ENCODE peak calls at places on chromosomes 6 and 20, in eight cellular contexts. V is colonic mucosa, C is glutamatergic neuron, L is esophagus squamous epithelium, H is epithelial cell of esophagus, A is suprapubic skin, Z is cardiac muscle cell, E is right lobe of liver. R is an unnamed sample.

GRCh38 chr20:16258766-16259165 is 314.5 kb downstream of the KIF16B start:
- DNase-seq in V (no peak), C (no peak), L (no peak), H (no peak), A (no peak), Z (no peak), E (no peak), R (no peak)

GRCh38 chr20:51014797-51015722 is 7.8 kb downstream of the KCNG1 start:
- DNase-seq in V (peak; percentile 65), C (peak; percentile 85), L (no peak), H (peak; percentile 67), A (no peak), Z (peak; percentile 73), E (no peak), R (peak; percentile 85)

GRCh38 chr20:51400051-51400926 is 142.2 kb downstream of the NFATC2 start:
- DNase-seq in V (no peak), C (no peak), L (peak; percentile 8), H (peak; percentile 40), A (no peak), Z (no peak), E (no peak), R (no peak)

GRCh38 chr20:59385461-59385860 is 85.0 kb downstream of the EDN3 start:
- DNase-seq in V (no peak), C (no peak), L (no peak), H (no peak), A (no peak), Z (peak; percentile 3), E (no peak), R (no peak)

GRCh38 chr6:107634147-107635057 is 144.5 kb downstream of the SOBP start:
- DNase-seq in V (no peak), C (peak; percentile 64), L (no peak), H (no peak), A (no peak), Z (peak; percentile 24), E (no peak), R (peak; percentile 39)

GRCh38 chr6:148557796-148558457 is 188.9 kb upstream of the UST start:
- DNase-seq in V (no peak), C (no peak), L (no peak), H (no peak), A (peak; percentile 70), Z (no peak), E (no peak), R (no peak)

GRCh38 chr6:63493557-63493956 is 78.7 kb upstream of the LOC128125822 start:
- DNase-seq in V (no peak), C (no peak), L (no peak), H (peak; percentile 48), A (no peak), Z (no peak), E (no peak), R (no peak)

GRCh38 chr6:8391934-8392333 is 43.4 kb downstream of the SLC35B3 start:
- DNase-seq in V (no peak), C (no peak), L (no peak), H (no peak), A (no peak), Z (no peak), E (no peak), R (no peak)

GRCh38 chr6:145017516-145017915 is 717.8 kb downstream of the EPM2A start:
- DNase-seq in V (no peak), C (no peak), L (no peak), H (peak; percentile 19), A (no peak), Z (no peak), E (no peak), R (no peak)

GRCh38 chr6:111462770-111463391 is 20.1 kb downstream of the REV3L start:
- DNase-seq in V (no peak), C (no peak), L (no peak), H (peak; percentile 71), A (no peak), Z (no peak), E (no peak), R (no peak)

GRCh38 chr6:63819831-63820230 is 184.2 kb downstream of the PHF3 start:
- DNase-seq in V (no peak), C (no peak), L (no peak), H (no peak), A (no peak), Z (no peak), E (no peak), R (no peak)

GRCh38 chr6:169959129-169960002 is 207.9 kb downstream of the ERMARD start:
- DNase-seq in V (peak; percentile 33), C (no peak), L (no peak), H (peak; percentile 65), A (peak; percentile 76), Z (no peak), E (no peak), R (no peak)

GRCh38 chr6:12947191-12947795 is 230.7 kb downstream of the PHACTR1 start:
- DNase-seq in V (no peak), C (no peak), L (no peak), H (no peak), A (no peak), Z (no peak), E (no peak), R (no peak)

GRCh38 chr6:110307368-110307767 is 50.8 kb downstream of the METTL24 start:
- DNase-seq in V (no peak), C (no peak), L (no peak), H (no peak), A (no peak), Z (no peak), E (no peak), R (no peak)

GRCh38 chr20:59955131-59955796 is 3.0 kb upstream of the CDH26 start:
- DNase-seq in V (no peak), C (no peak), L (no peak), H (peak; percentile 47), A (no peak), Z (no peak), E (no peak), R (no peak)

GRCh38 chr20:10094566-10095173 is 59.9 kb downstream of the ANKEF1 start:
- DNase-seq in V (no peak), C (no peak), L (no peak), H (peak; percentile 26), A (no peak), Z (no peak), E (no peak), R (no peak)

GRCh38 chr6:27684264-27685211 is 211.6 kb upstream of the ZNF184 start:
- DNase-seq in V (peak; percentile 63), C (peak; percentile 59), L (no peak), H (peak; percentile 88), A (no peak), Z (peak; percentile 26), E (no peak), R (peak; percentile 70)

GRCh38 chr6:155154158-155154830 is 109.5 kb upstream of the CLDN20 start:
- DNase-seq in V (peak; percentile 27), C (no peak), L (no peak), H (peak; percentile 77), A (no peak), Z (no peak), E (no peak), R (no peak)

GRCh38 chr20:8152183-8152582 is 20.1 kb downstream of the PLCB1 start:
- DNase-seq in V (no peak), C (no peak), L (no peak), H (peak; percentile 46), A (no peak), Z (no peak), E (no peak), R (no peak)

GRCh38 chr20:56843386-56843785 is 214.3 kb downstream of the TFAP2C start:
- DNase-seq in V (no peak), C (no peak), L (no peak), H (peak; percentile 47), A (no peak), Z (no peak), E (no peak), R (no peak)

GRCh38 chr20:56845546-56846081 is 216.5 kb downstream of the TFAP2C start:
- DNase-seq in V (no peak), C (no peak), L (no peak), H (no peak), A (no peak), Z (no peak), E (no peak), R (no peak)

GRCh38 chr20:56842086-56842485 is 213.0 kb downstream of the TFAP2C start:
- DNase-seq in V (no peak), C (no peak), L (no peak), H (no peak), A (no peak), Z (no peak), E (no peak), R (no peak)

GRCh38 chr20:56841346-56841908 is 212.3 kb downstream of the TFAP2C start:
- DNase-seq in V (no peak), C (no peak), L (no peak), H (no peak), A (no peak), Z (no peak), E (no peak), R (no peak)

DNA sequence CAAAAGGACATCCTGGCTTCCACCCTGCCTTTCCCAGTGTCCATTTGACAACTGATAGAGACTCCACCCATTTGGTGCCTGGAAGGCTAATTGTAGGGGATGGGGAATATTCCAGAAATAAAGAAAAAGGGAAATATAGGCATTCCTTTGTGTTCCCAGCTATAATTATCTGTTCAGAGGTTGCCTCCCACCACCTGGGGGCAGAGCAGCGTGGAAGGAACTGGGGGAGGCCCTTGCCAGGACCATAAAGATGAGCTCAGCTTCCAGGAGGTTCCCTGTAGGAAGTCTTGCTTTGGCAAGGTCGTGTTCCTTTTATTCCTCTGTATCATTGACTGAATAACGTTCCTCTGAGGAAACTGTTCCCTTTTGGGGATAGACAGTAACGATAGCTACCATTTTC is 214.7 kb downstream of the TFAP2C start:
- DNase-seq in V (no peak), C (no peak), L (no peak), H (no peak), A (no peak), Z (no peak), E (no peak), R (no peak)
- TF ChIP-seq CTCF in V (no peak), C (no peak), L (no peak), H (peak; percentile 8), A (no peak), Z (no peak), E (no peak), R (no peak)

GRCh38 chr6:31585531-31585930 is 546 bp upstream of the LST1 start:
- DNase-seq in V (no peak), C (no peak), L (no peak), H (no peak), A (no peak), Z (no peak), E (no peak), R (no peak)
- TF ChIP-seq CTCF in V (no peak), C (peak; percentile 29), L (no peak), H (peak; percentile 17), A (no peak), Z (peak; percentile 16), E (peak; percentile 13), R (peak; percentile 45)

GRCh38 chr20:41956316-41957050 is 338.3 kb upstream of the CHD6 start:
- DNase-seq in V (no peak), C (peak; percentile 36), L (no peak), H (no peak), A (no peak), Z (peak; percentile 37), E (no peak), R (no peak)
- TF ChIP-seq CTCF in V (peak; percentile 23), C (peak; percentile 58), L (no peak), H (no peak), A (peak; percentile 36), Z (peak; percentile 43), E (peak; percentile 38), R (no peak)

DNA sequence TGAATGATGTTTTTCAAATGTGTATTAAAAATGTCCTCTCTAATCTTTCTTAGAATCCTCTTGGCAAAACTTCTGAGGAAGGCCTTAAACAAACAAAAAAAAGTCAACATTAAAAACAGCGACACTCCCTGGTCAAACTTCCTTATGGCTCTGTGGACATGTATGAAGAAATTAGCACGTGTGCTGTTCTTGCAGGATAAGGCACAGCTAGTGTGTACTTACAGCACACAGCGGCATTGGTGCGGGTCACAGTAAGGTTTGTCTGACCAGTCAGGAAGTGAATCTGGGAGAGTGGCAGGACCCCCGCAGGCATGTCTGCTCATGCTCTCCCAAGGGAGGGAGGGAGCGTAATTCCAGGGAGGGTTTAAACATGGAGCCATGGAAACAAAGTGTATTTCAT is 38.8 kb downstream of the SLC22A1 start:
- DNase-seq in V (peak; percentile 52), C (no peak), L (no peak), H (peak; percentile 54), A (no peak), Z (no peak), E (no peak), R (no peak)
- TF ChIP-seq CTCF in V (no peak), C (no peak), L (no peak), H (peak; percentile 40), A (no peak), Z (no peak), E (peak; percentile 15), R (no peak)